ENCODE peak calls at places on chromosomes 13 and 19, in four cellular contexts. One of them, this sample, is unnamed.

GRCh38 chr19:11678504-11678903 is 60.2 kb downstream of the ZNF823 start:
- ATAC-seq in A549: no peak
- ATAC-seq in T-cell: no peak
- ATAC-seq in lower lobe of right lung: no peak
- ATAC-seq in this sample: no peak

GRCh38 chr13:98570929-98571372 is 6.0 kb downstream of the STK24 start:
- ATAC-seq in T-cell: peak; percentile 48
- ATAC-seq in lower lobe of right lung: peak; percentile 77
- ATAC-seq in A549: peak; percentile 60
- ATAC-seq in this sample: peak; percentile 94

GRCh38 chr13:77846173-77846572 is 72.5 kb downstream of the EDNRB start:
- ATAC-seq in lower lobe of right lung: no peak
- ATAC-seq in A549: no peak
- ATAC-seq in T-cell: no peak
- ATAC-seq in this sample: no peak

GRCh38 chr19:35117017-35117570 is 1.5 kb downstream of the FXYD3 start:
- ATAC-seq in T-cell: no peak
- ATAC-seq in lower lobe of right lung: no peak
- ATAC-seq in A549: peak; percentile 8
- ATAC-seq in this sample: no peak

GRCh38 chr19:39160523-39160861 is 34.9 kb downstream of the PAK4 start:
- ATAC-seq in T-cell: no peak
- ATAC-seq in lower lobe of right lung: peak; percentile 25
- ATAC-seq in A549: peak; percentile 39
- ATAC-seq in this sample: no peak

GRCh38 chr19:51792932-51793331 is 2.0 kb upstream of the FPR3 start:
- ATAC-seq in T-cell: no peak
- ATAC-seq in A549: no peak
- ATAC-seq in lower lobe of right lung: no peak
- ATAC-seq in this sample: no peak

GRCh38 chr13:51794959-51795358 is 9.0 kb downstream of the DHRS12 start:
- ATAC-seq in A549: no peak
- ATAC-seq in T-cell: no peak
- ATAC-seq in lower lobe of right lung: no peak
- ATAC-seq in this sample: peak; percentile 25

GRCh38 chr13:87393358-87393757 is 277.8 kb upstream of the SLITRK5 start:
- ATAC-seq in A549: no peak
- ATAC-seq in T-cell: no peak
- ATAC-seq in lower lobe of right lung: no peak
- ATAC-seq in this sample: no peak

GRCh38 chr13:77339408-77339807 is 12.5 kb upstream of the MYCBP2 start:
- ATAC-seq in T-cell: no peak
- ATAC-seq in lower lobe of right lung: no peak
- ATAC-seq in A549: no peak
- ATAC-seq in this sample: peak; percentile 86

GRCh38 chr19:51462276-51462675 is 4.0 kb upstream of the SIGLEC8 start:
- ATAC-seq in T-cell: no peak
- ATAC-seq in lower lobe of right lung: peak; percentile 14
- ATAC-seq in A549: no peak
- ATAC-seq in this sample: no peak